ENCODE peak calls at places on chromosomes 7 and 10, in four cellular contexts. P, O, S and T are unnamed samples.
A peak's percentile ranks its signal among the peaks of the same experiment; 100 is the strongest.

GRCh38 chr7:100509213-100509612 is 25.5 kb downstream of the NYAP1 start:
- DNase-seq in P (peak; percentile 87), O (peak; percentile 62), S (no peak), T (peak; percentile 59)

GRCh38 chr10:11846542-11846941 is 23.4 kb downstream of the PROSER2 start:
- DNase-seq in P (no peak), O (no peak), S (no peak), T (no peak)

GRCh38 chr7:79337722-79338121 is 115.7 kb downstream of the MAGI2 start:
- DNase-seq in P (no peak), O (no peak), S (no peak), T (no peak)

GRCh38 chr7:233456-234035 is 41.2 kb downstream of the FAM20C start:
- DNase-seq in P (no peak), O (no peak), S (no peak), T (no peak)

GRCh38 chr10:19634163-19634562 is 182.1 kb upstream of the PLXDC2 start:
- DNase-seq in P (no peak), O (no peak), S (no peak), T (no peak)

GRCh38 chr10:12629767-12630165 is 280.4 kb downstream of the CAMK1D start:
- DNase-seq in P (no peak), O (no peak), S (no peak), T (no peak)

GRCh38 chr7:5428470-5429252 is 5.0 kb upstream of the TNRC18 start:
- DNase-seq in P (peak; percentile 95), O (peak; percentile 90), S (peak; percentile 70), T (no peak)

GRCh38 chr10:90871279-90871760 is 454 bp upstream of the RPP30 start:
- DNase-seq in P (no peak), O (peak; percentile 65), S (no peak), T (no peak)

GRCh38 chr10:24723788-24724380 is at the start of gene ARHGAP21:
- DNase-seq in P (peak; percentile 94), O (peak; percentile 85), S (peak; percentile 71), T (peak; percentile 49)

GRCh38 chr10:76885815-76886214 is 751.8 kb downstream of the KCNMA1 start:
- DNase-seq in P (no peak), O (no peak), S (no peak), T (no peak)

GRCh38 chr10:107451047-107451446 is 286.5 kb upstream of the SORCS1 start:
- DNase-seq in P (no peak), O (no peak), S (no peak), T (no peak)

GRCh38 chr7:76037310-76037709 is 10.5 kb downstream of the STYXL1 start:
- DNase-seq in P (no peak), O (peak; percentile 71), S (no peak), T (no peak)

GRCh38 chr10:120825878-120826383 is 25.2 kb upstream of the WDR11 start:
- DNase-seq in P (no peak), O (no peak), S (no peak), T (no peak)

GRCh38 chr7:102463841-102464576 is 654 bp downstream of the ALKBH4 start:
- DNase-seq in P (no peak), O (no peak), S (no peak), T (no peak)

GRCh38 chr7:102466097-102466496 is 1.3 kb downstream of the LRWD1 start:
- DNase-seq in P (no peak), O (no peak), S (no peak), T (no peak)

GRCh38 chr7:102468416-102469350 is 3.9 kb downstream of the LRWD1 start:
- DNase-seq in P (no peak), O (peak; percentile 86), S (no peak), T (no peak)

GRCh38 chr7:102467581-102468415 is 3.0 kb downstream of the LRWD1 start:
- DNase-seq in P (no peak), O (no peak), S (no peak), T (no peak)

GRCh38 chr7:102464577-102465280 is at the start of the genes ALKBH4 and LRWD1:
- DNase-seq in P (peak; percentile 98), O (peak; percentile 97), S (peak; percentile 97), T (peak; percentile 88)
- TF ChIP-seq POLR2A in P (no peak), O (peak; percentile 77), S (no peak), T (no peak)

GRCh38 chr7:133854739-133855138 is 272.4 kb upstream of the LRGUK start:
- DNase-seq in P (no peak), O (no peak), S (no peak), T (no peak)
- TF ChIP-seq CTCF in P (no peak), O (peak; percentile 8), S (no peak), T (no peak)

GRCh38 chr10:69211524-69211923 is 8.6 kb upstream of the HKDC1 start:
- DNase-seq in P (no peak), O (no peak), S (no peak), T (no peak)
- TF ChIP-seq POLR2A in P (no peak), O (no peak), S (no peak), T (no peak)

DNA sequence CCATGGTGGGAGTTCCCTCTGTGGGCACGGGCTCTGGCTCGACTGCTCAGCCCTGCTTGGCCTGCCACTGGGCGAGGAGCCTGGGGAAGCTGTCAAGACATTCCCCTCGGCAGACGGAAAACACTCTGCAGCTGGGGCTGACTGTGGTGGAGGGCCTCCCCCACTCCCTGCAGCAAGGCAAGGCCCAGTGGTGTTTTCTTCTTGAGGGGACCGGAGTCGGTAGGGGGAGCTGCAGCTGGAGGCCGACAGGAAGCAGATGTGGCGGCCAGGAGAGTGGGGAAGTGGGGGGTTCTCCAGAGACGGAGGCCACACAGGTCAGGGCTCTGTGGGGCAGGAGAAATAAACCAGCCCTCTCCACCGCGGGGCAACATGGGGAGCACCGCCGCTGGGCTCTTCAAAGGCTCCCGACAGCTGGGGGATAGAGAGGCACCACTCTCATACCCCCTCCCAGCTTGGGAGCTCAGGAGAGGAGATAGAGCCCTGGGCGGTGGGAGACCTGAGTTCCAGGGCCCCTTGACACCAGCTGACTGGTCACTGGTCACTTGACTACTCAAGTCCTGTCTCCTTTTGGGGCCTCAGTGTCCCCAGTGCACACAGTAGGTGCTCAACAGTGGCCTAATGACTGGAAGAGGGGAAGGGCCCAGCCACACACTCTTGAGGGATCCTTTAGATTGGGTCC is 43.4 kb downstream of the PPIF start:
- DNase-seq in P (peak; percentile 76), O (peak; percentile 53), S (peak; percentile 21), T (no peak)
- TF ChIP-seq CTCF in P (no peak), O (no peak), S (no peak), T (no peak)